ENCODE peak calls at places on chromosomes 16 and 17, in four cellular contexts. C, B, U and M are unnamed samples.

GRCh38 chr16:85286970-85287814 is 174.9 kb upstream of the CIBAR2 start:
- DNase-seq in C (no peak), B (peak; percentile 50), U (no peak), M (peak; percentile 36)

GRCh38 chr16:82882982-82883863 is 256.5 kb downstream of the CDH13 start:
- DNase-seq in C (no peak), B (no peak), U (no peak), M (no peak)

GRCh38 chr16:23280483-23280967 is 21.6 kb upstream of the SCNN1B start:
- DNase-seq in C (no peak), B (no peak), U (no peak), M (no peak)

GRCh38 chr16:57882797-57883196 is 80.5 kb upstream of the KIFC3 start:
- DNase-seq in C (no peak), B (peak; percentile 28), U (no peak), M (no peak)

GRCh38 chr16:72997141-72997542 is 50.8 kb downstream of the ZFHX3 start:
- DNase-seq in C (no peak), B (peak; percentile 81), U (no peak), M (peak; percentile 83)

GRCh38 chr16:14324581-14324980 is 253.5 kb downstream of the MRTFB start:
- DNase-seq in C (no peak), B (no peak), U (no peak), M (no peak)

GRCh38 chr17:18961634-18962493 is 9.9 kb downstream of the SLC5A10 start:
- DNase-seq in C (no peak), B (peak; percentile 15), U (no peak), M (no peak)

GRCh38 chr16:49767414-49767813 is 88.5 kb downstream of the ZNF423 start:
- DNase-seq in C (no peak), B (no peak), U (no peak), M (no peak)

GRCh38 chr16:85391769-85392583 is 221.1 kb upstream of the GSE1 start:
- DNase-seq in C (peak; percentile 0), B (no peak), U (no peak), M (no peak)

GRCh38 chr16:70713342-70713741 is 27.5 kb upstream of the MTSS2 start:
- DNase-seq in C (no peak), B (peak; percentile 46), U (no peak), M (no peak)

GRCh38 chr17:67491678-67492019 is 114.6 kb downstream of the PITPNC1 start:
- DNase-seq in C (no peak), B (peak; percentile 29), U (no peak), M (no peak)

GRCh38 chr16:73057369-73058210 is 9.7 kb upstream of the ZFHX3 start:
- DNase-seq in C (no peak), B (no peak), U (no peak), M (peak; percentile 89)

GRCh38 chr17:58279016-58279671 is 1.6 kb downstream of the MPO start:
- DNase-seq in C (no peak), B (peak; percentile 33), U (peak; percentile 58), M (peak; percentile 60)

DNA sequence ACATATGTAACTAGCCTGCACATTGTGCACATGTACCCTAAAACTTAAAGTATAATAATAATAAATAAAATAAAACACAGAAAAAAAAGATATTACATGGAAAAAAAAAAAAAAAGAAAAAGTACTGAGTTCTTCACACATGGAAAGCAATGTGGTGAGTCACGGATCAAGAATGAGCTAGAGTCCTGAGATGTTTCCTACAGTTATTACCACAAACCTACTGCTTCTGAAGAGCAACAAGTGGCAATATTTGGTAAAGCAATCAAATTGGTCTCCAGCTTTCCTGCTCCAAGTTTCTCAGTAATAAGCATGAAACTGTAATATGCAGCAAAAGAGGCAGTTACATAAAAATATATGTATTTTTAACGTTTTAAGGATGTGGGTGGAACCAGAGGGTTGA is 223.3 kb upstream of the SALL1 start:
- DNase-seq in C (no peak), B (peak; percentile 87), U (no peak), M (no peak)
- TF ChIP-seq CTCF in C (no peak), B (peak; percentile 5), U (no peak), M (no peak)

GRCh38 chr16:65453646-65454045 is 331.8 kb upstream of the CDH11 start:
- DNase-seq in C (no peak), B (no peak), U (no peak), M (no peak)
- TF ChIP-seq CTCF in C (no peak), B (no peak), U (no peak), M (no peak)

GRCh38 chr17:19986941-19987714 is 9.5 kb upstream of the AKAP10 start:
- DNase-seq in C (no peak), B (no peak), U (no peak), M (no peak)
- TF ChIP-seq CTCF in C (no peak), B (no peak), U (no peak), M (no peak)

GRCh38 chr16:608019-608418 is 18.2 kb downstream of the RAB40C start:
- DNase-seq in C (no peak), B (no peak), U (no peak), M (no peak)

GRCh38 chr16:606656-607307 is 16.9 kb downstream of the RAB40C start:
- DNase-seq in C (no peak), B (no peak), U (no peak), M (no peak)

GRCh38 chr16:609316-609715 is 19.4 kb downstream of the RAB40C start:
- DNase-seq in C (no peak), B (no peak), U (no peak), M (no peak)

GRCh38 chr16:609984-610383 is 20.1 kb downstream of the RAB40C start:
- DNase-seq in C (no peak), B (no peak), U (no peak), M (no peak)

GRCh38 chr16:610513-611381 is 20.0 kb upstream of the WFIKKN1 start:
- DNase-seq in C (no peak), B (peak; percentile 63), U (no peak), M (peak; percentile 75)
- TF ChIP-seq CTCF in C (peak; percentile 42), B (peak; percentile 49), U (peak; percentile 72), M (peak; percentile 79)

DNA sequence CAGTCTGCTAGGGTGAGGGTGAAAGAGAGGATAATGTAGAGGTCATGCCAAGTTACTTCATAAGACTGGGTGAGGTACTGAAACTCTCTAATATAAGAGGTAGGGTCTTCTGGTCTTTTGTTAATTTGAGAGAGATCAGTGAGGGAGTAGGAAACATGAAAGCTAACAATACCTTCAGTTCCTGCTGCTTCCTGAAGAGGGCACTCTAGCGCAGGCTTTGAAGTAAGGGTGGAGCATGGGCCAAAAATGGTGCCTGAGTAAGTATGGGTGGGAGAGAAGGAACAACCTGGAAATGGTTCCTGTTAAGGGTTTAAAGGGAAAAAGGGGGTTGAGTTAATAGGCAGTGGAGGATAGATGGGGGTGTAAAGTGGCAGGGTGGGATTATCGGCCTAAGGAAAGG is 2449.5 kb downstream of the TP53TG3F start:
- DNase-seq in C (no peak), B (no peak), U (no peak), M (no peak)
- TF ChIP-seq CTCF in C (no peak), B (peak; percentile 14), U (no peak), M (no peak)

GRCh38 chr17:59893617-59894100 is 738 bp downstream of the RPS6KB1 start:
- DNase-seq in C (no peak), B (peak; percentile 18), U (no peak), M (no peak)
- TF ChIP-seq CTCF in C (no peak), B (no peak), U (peak; percentile 12), M (no peak)

GRCh38 chr17:78351449-78352006 is 8.3 kb downstream of the SOCS3 start:
- DNase-seq in C (peak; percentile 73), B (peak; percentile 98), U (peak; percentile 92), M (peak; percentile 97)
- TF ChIP-seq CTCF in C (no peak), B (peak; percentile 30), U (peak; percentile 17), M (peak; percentile 18)

GRCh38 chr17:74211141-74211928 is 2.0 kb upstream of the TTYH2 start:
- DNase-seq in C (no peak), B (peak; percentile 52), U (no peak), M (no peak)

GRCh38 chr17:74212913-74213791 is at the start of gene TTYH2:
- DNase-seq in C (peak; percentile 73), B (peak; percentile 81), U (peak; percentile 94), M (peak; percentile 96)

GRCh38 chr17:74211929-74212261 is 1.5 kb upstream of the TTYH2 start:
- DNase-seq in C (no peak), B (peak; percentile 23), U (no peak), M (no peak)

GRCh38 chr17:74212262-74212912 is 984 bp upstream of the TTYH2 start:
- DNase-seq in C (no peak), B (peak; percentile 38), U (no peak), M (no peak)

GRCh38 chr17:74210191-74211140 is 2.9 kb upstream of the TTYH2 start:
- DNase-seq in C (no peak), B (peak; percentile 73), U (peak; percentile 66), M (peak; percentile 91)
- TF ChIP-seq CTCF in C (peak; percentile 93), B (peak; percentile 98), U (peak; percentile 98), M (peak; percentile 86)

GRCh38 chr17:35022536-35023063 is 40.9 kb downstream of the RFFL start:
- DNase-seq in C (peak; percentile 89), B (peak; percentile 81), U (peak; percentile 71), M (peak; percentile 93)
- TF ChIP-seq CTCF in C (no peak), B (peak; percentile 35), U (no peak), M (peak; percentile 70)